ENCODE peak calls at places on chromosomes 4 and X, in ten cellular contexts. D is suprapubic skin, V is adrenal gland, K is transverse colon, Q is body of pancreas, T is A549, S is tibial nerve, Y is HepG2, L is prostate gland, P is K562. R is an unnamed sample.

GRCh38 chrX:110250847-110251246 is 67.0 kb downstream of the AMMECR1 start:
- DNase-seq in D (no peak), V (no peak), K (no peak), Q (no peak), T (no peak), S (no peak), Y (no peak), L (no peak), P (no peak), R (no peak)

GRCh38 chr4:10063544-10064300 is 42.4 kb upstream of the SLC2A9 start:
- DNase-seq in D (no peak), V (peak), K (peak), Q (peak), T (peak), S (no peak), Y (peak), L (peak), P (no peak), R (peak)

GRCh38 chrX:16185725-16186136 is 18.4 kb downstream of the MAGEB17 start:
- DNase-seq in D (no peak), V (no peak), K (no peak), Q (no peak), T (peak), S (no peak), Y (no peak), L (no peak), P (peak), R (no peak)

GRCh38 chr4:127856485-127857447 is 23.9 kb upstream of the PLK4 start:
- DNase-seq in D (no peak), V (peak), K (no peak), Q (no peak), T (no peak), S (no peak), Y (no peak), L (no peak), P (no peak), R (no peak)

GRCh38 chr4:2280531-2281300 is 18.8 kb upstream of the MXD4 start:
- DNase-seq in D (no peak), V (no peak), K (no peak), Q (no peak), T (no peak), S (no peak), Y (no peak), L (no peak), P (no peak), R (no peak)

GRCh38 chr4:182201871-182202270 is 41.3 kb upstream of the TENM3 start:
- DNase-seq in D (no peak), V (no peak), K (no peak), Q (no peak), T (no peak), S (no peak), Y (no peak), L (no peak), P (no peak), R (no peak)

GRCh38 chr4:110621839-110622751 is 782 bp downstream of the PITX2 start:
- DNase-seq in D (no peak), V (no peak), K (no peak), Q (no peak), T (no peak), S (no peak), Y (no peak), L (no peak), P (no peak), R (no peak)

GRCh38 chr4:148787831-148788477 is 345.7 kb upstream of the NR3C2 start:
- DNase-seq in D (no peak), V (no peak), K (no peak), Q (no peak), T (no peak), S (no peak), Y (no peak), L (peak), P (no peak), R (no peak)

GRCh38 chrX:102339312-102340298 is 92.6 kb downstream of the NXF2 start:
- DNase-seq in D (peak), V (no peak), K (no peak), Q (no peak), T (no peak), S (no peak), Y (no peak), L (no peak), P (no peak), R (no peak)

GRCh38 chrX:34426334-34426733 is 230.8 kb downstream of the TMEM47 start:
- DNase-seq in D (no peak), V (no peak), K (no peak), Q (no peak), T (no peak), S (no peak), Y (no peak), L (no peak), P (no peak), R (no peak)

DNA sequence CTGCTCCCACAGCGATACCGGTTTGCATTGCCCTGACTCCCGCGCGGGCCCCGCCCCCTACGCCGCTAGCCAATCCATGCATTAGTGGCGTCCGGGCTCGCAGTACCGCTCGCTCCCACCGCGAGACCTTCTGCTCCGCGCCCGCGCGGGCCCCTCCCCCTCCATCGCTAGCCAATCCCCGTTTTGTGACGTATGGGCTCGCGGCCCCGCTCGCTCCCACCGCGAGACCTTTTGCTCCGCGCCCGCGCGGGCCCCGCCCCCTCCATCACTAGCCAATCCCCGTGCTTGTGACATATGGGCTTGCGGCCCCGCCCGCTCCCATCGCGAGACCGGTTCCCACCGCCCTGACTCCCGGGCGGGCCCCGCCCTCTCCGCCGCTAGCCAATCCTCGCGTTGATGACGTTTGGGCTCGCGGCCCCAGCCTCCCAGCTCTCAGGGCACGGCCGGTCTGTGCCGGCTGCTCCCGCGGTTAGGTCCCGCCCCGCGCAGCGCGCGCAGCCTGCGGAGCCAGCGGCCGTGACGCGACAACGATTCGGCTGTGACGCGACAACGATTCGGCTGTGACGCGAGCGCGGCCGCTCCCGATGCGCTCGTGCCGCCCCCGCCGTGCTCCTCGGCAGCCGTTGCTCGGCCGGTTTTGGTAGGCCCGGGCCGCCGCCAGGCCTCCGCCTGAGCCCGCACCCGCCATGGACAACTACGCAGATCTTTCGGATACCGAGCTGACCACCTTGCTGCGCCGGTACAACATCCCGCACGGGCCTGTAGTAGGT is at the start of gene EMD:
- DNase-seq in D (peak), V (peak), K (peak), Q (peak), T (peak), S (peak), Y (peak), L (peak), P (peak), R (peak)
- TF ChIP-seq POLR2A in D (peak), V (peak), K (peak), Q (peak), T (peak), S (peak), Y (no peak), L (peak), P (peak), R (peak)

GRCh38 chrX:18676470-18676869 is 4.6 kb upstream of the RS1 start:
- DNase-seq in D (no peak), V (no peak), K (no peak), Q (peak), T (peak), S (no peak), Y (peak), L (no peak), P (peak), R (no peak)
- TF ChIP-seq CTCF in D (no peak), V (no peak), K (no peak), Q (no peak), T (no peak), S (no peak), Y (peak), L (no peak), P (peak), R (peak)

GRCh38 chr4:153467154-153467896 is 1.2 kb downstream of the TMEM131L start:
- DNase-seq in D (no peak), V (peak), K (peak), Q (peak), T (no peak), S (no peak), Y (peak), L (peak), P (peak), R (peak)

GRCh38 chr4:153467897-153468262 is 1.7 kb downstream of the TMEM131L start:
- DNase-seq in D (no peak), V (no peak), K (no peak), Q (no peak), T (no peak), S (no peak), Y (no peak), L (no peak), P (no peak), R (no peak)

GRCh38 chr4:153466637-153467153 is 535 bp downstream of the TMEM131L start:
- DNase-seq in D (no peak), V (peak), K (no peak), Q (no peak), T (no peak), S (no peak), Y (no peak), L (no peak), P (no peak), R (peak)

GRCh38 chr4:153465922-153466636 is at the start of gene TMEM131L:
- DNase-seq in D (peak), V (peak), K (peak), Q (peak), T (peak), S (peak), Y (peak), L (peak), P (peak), R (peak)

GRCh38 chr4:153468587-153468986 is 2.4 kb downstream of the TMEM131L start:
- DNase-seq in D (no peak), V (no peak), K (no peak), Q (no peak), T (no peak), S (no peak), Y (no peak), L (no peak), P (no peak), R (no peak)
- H3K4me3 ChIP-seq in D (peak), V (no peak), K (peak), Q (no peak), T (no peak), S (peak), Y (no peak), L (no peak), P (no peak), R (peak)

GRCh38 chrX:2499507-2499906 is 1.3 kb downstream of the DHRSX start:
- DNase-seq in D (no peak), V (no peak), K (no peak), Q (no peak), T (no peak), S (no peak), Y (no peak), L (no peak), P (no peak), R (no peak)
- TF ChIP-seq POLR2A in D (no peak), V (no peak), K (no peak), Q (no peak), T (no peak), S (no peak), Y (no peak), L (no peak), P (no peak), R (no peak)

DNA sequence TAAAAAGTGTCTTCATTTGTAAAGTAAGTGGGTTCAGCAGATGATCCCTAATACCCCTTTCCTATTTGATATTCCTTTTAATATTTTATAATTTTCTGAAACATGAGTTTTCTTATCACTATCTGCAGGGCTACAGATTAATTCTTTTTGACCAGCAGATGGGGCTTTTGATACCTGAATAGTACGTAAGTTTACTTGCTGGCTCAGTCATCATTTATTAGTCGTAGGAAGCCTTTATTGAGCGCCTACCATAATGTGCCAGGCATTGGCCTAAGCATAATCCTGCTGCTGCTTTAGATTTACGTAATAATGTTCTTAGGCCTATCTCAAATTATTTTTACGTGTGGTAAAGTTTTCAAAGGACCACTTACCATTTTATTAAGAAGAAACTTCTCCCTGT is 33.1 kb downstream of the OSTC start:
- DNase-seq in D (no peak), V (no peak), K (no peak), Q (peak), T (peak), S (no peak), Y (peak), L (no peak), P (no peak), R (no peak)
- TF ChIP-seq CTCF in D (no peak), V (no peak), K (no peak), Q (peak), T (peak), S (peak), Y (peak), L (peak), P (peak), R (peak)

GRCh38 chrX:129777218-129777768 is 2.5 kb upstream of the SASH3 start:
- DNase-seq in D (no peak), V (peak), K (peak), Q (peak), T (no peak), S (no peak), Y (peak), L (peak), P (no peak), R (peak)
- H3K4me3 ChIP-seq in D (peak), V (no peak), K (no peak), Q (no peak), T (no peak), S (no peak), Y (no peak), L (no peak), P (no peak), R (no peak)

GRCh38 chrX:153725832-153726285 is 1.2 kb downstream of the ABCD1 start:
- DNase-seq in D (no peak), V (no peak), K (no peak), Q (no peak), T (no peak), S (peak), Y (no peak), L (no peak), P (no peak), R (no peak)

GRCh38 chrX:153725039-153725831 is 579 bp downstream of the ABCD1 start:
- DNase-seq in D (no peak), V (peak), K (no peak), Q (peak), T (no peak), S (no peak), Y (no peak), L (no peak), P (no peak), R (no peak)

GRCh38 chrX:153723351-153724251 is 586 bp downstream of the BCAP31 start:
- DNase-seq in D (no peak), V (no peak), K (peak), Q (peak), T (peak), S (no peak), Y (peak), L (peak), P (peak), R (no peak)

GRCh38 chrX:153722704-153723350 is 1.4 kb downstream of the BCAP31 start:
- DNase-seq in D (no peak), V (no peak), K (peak), Q (peak), T (no peak), S (no peak), Y (no peak), L (peak), P (no peak), R (no peak)

GRCh38 chrX:153724252-153725038 is at the start of the genes ABCD1 and BCAP31:
- DNase-seq in D (peak), V (peak), K (peak), Q (peak), T (peak), S (peak), Y (peak), L (peak), P (peak), R (peak)
- TF ChIP-seq POLR2A in D (no peak), V (peak), K (peak), Q (peak), T (peak), S (peak), Y (peak), L (peak), P (peak), R (no peak)

DNA sequence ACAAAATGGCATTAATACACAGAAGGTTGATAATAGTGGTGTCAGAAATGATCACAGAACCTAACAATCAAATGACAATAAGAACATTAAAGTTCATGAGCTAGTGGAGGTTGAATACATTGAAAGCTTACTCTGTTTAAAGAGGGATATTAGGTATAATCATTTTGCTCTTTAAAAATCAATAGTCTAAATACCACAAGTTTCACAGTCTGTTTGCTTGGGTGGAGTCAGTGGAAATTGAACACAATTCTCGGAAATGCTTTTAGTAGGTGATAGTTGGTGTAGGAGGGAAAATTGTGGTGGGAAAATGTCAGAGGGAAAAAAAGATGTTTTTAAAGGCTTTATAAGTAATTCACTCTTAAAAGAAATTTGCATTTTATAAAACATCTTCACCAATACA is 197.1 kb downstream of the GLUD2 start:
- DNase-seq in D (no peak), V (no peak), K (no peak), Q (no peak), T (no peak), S (no peak), Y (peak), L (no peak), P (no peak), R (no peak)
- TF ChIP-seq CTCF in D (no peak), V (no peak), K (no peak), Q (no peak), T (no peak), S (no peak), Y (no peak), L (no peak), P (no peak), R (no peak)

GRCh38 chrX:54639346-54640102 is 109.5 kb downstream of the GNL3L start:
- DNase-seq in D (peak), V (peak), K (peak), Q (peak), T (peak), S (peak), Y (peak), L (peak), P (peak), R (peak)

GRCh38 chrX:54641530-54641929 is 111.5 kb downstream of the GNL3L start:
- DNase-seq in D (no peak), V (no peak), K (no peak), Q (no peak), T (no peak), S (no peak), Y (no peak), L (no peak), P (no peak), R (no peak)

GRCh38 chrX:54639018-54639345 is 109.0 kb downstream of the GNL3L start:
- DNase-seq in D (no peak), V (no peak), K (no peak), Q (no peak), T (no peak), S (no peak), Y (no peak), L (no peak), P (no peak), R (no peak)

GRCh38 chrX:54640721-54641120 is 110.7 kb downstream of the GNL3L start:
- DNase-seq in D (no peak), V (no peak), K (no peak), Q (no peak), T (no peak), S (no peak), Y (peak), L (no peak), P (no peak), R (no peak)

GRCh38 chrX:54640103-54640428 is 110.0 kb downstream of the GNL3L start:
- DNase-seq in D (no peak), V (no peak), K (no peak), Q (no peak), T (no peak), S (no peak), Y (no peak), L (no peak), P (peak), R (no peak)
- H3K4me3 ChIP-seq in D (peak), V (no peak), K (peak), Q (no peak), T (peak), S (peak), Y (peak), L (peak), P (peak), R (no peak)

R was measured in heart left ventricle.